ENCODE peak calls at places on chromosomes 5 and 9, in four cellular contexts. T, X, K and M are unnamed samples.

GRCh38 chr5:77806213-77806843 is 30.2 kb upstream of the TBCA start:
- DNase-seq in T (no peak), X (peak), K (peak), M (no peak)

GRCh38 chr9:69916950-69917349 is 96.3 kb downstream of the CFAP95 start:
- DNase-seq in T (no peak), X (no peak), K (no peak), M (no peak)

GRCh38 chr5:142770650-142771609 is 753 bp downstream of the ARHGAP26 start:
- DNase-seq in T (peak), X (peak), K (peak), M (peak)

GRCh38 chr9:127033059-127033458 is 89.4 kb downstream of the ANGPTL2 start:
- DNase-seq in T (no peak), X (no peak), K (no peak), M (no peak)

GRCh38 chr9:75233011-75233410 is 144.7 kb downstream of the OSTF1 start:
- DNase-seq in T (no peak), X (no peak), K (no peak), M (no peak)

GRCh38 chr5:65209341-65209740 is 272.4 kb downstream of the ADAMTS6 start:
- DNase-seq in T (no peak), X (no peak), K (no peak), M (no peak)

GRCh38 chr9:123607479-123607878 is 251.5 kb downstream of the CRB2 start:
- DNase-seq in T (no peak), X (no peak), K (no peak), M (no peak)

GRCh38 chr5:149046196-149046829 is 16.5 kb downstream of the SH3TC2 start:
- DNase-seq in T (no peak), X (no peak), K (no peak), M (no peak)

GRCh38 chr5:170638454-170639220 is 134.8 kb downstream of the KCNIP1 start:
- DNase-seq in T (peak), X (peak), K (peak), M (peak)